ENCODE peak calls at places on chromosomes 7 and 10, in eight cellular contexts. Z, Y, X, B, A, J, L and K are unnamed samples.

GRCh38 chr7:43513236-43513635 is 69.7 kb upstream of the STK17A start:
- DNase-seq in J (no peak), B (no peak), Z (no peak), X (no peak), Y (no peak), A (no peak), L (no peak), K (peak; percentile 32)

GRCh38 chr7:1058821-1059199 is 14.5 kb downstream of the GPR146 start:
- DNase-seq in Z (no peak), B (no peak), X (no peak), J (no peak), L (no peak), A (no peak), Y (no peak), K (no peak)

GRCh38 chr7:105829681-105830322 is 46.6 kb downstream of the ATXN7L1 start:
- DNase-seq in J (no peak), X (no peak), A (no peak), Z (no peak), L (peak; percentile 40), Y (no peak), B (no peak), K (no peak)

GRCh38 chr7:12199363-12199762 is 11.7 kb upstream of the TMEM106B start:
- DNase-seq in X (peak; percentile 75), A (no peak), J (peak; percentile 38), Y (no peak), Z (peak; percentile 24), L (no peak), B (no peak), K (no peak)

GRCh38 chr10:61463035-61463909 is 10.1 kb upstream of the TMEM26 start:
- DNase-seq in J (no peak), Y (no peak), A (peak; percentile 69), L (peak; percentile 86), B (no peak), X (no peak), Z (no peak), K (no peak)

GRCh38 chr10:75546004-75546403 is 114.6 kb downstream of the LRMDA start:
- DNase-seq in Y (no peak), B (no peak), J (no peak), L (peak; percentile 19), Z (no peak), X (no peak), A (no peak), K (no peak)

GRCh38 chr7:116585392-116585791 is 60.6 kb downstream of the CAV1 start:
- DNase-seq in Z (no peak), Y (no peak), X (no peak), L (no peak), A (no peak), J (no peak), B (no peak), K (no peak)

GRCh38 chr10:31146496-31147219 is 115.0 kb upstream of the ZNF438 start:
- DNase-seq in Z (no peak), L (peak; percentile 81), B (no peak), J (peak; percentile 80), A (peak; percentile 87), X (peak; percentile 23), Y (no peak), K (no peak)

GRCh38 chr10:75469018-75469616 is 37.7 kb downstream of the LRMDA start:
- DNase-seq in Y (no peak), A (peak; percentile 97), L (peak; percentile 95), B (no peak), J (peak; percentile 38), X (no peak), Z (no peak), K (no peak)

GRCh38 chr7:3992841-3993240 is 689.3 kb upstream of the FOXK1 start:
- DNase-seq in Z (no peak), Y (no peak), X (no peak), L (no peak), A (no peak), J (no peak), B (no peak), K (no peak)

GRCh38 chr10:129545257-129545656 is 78.2 kb downstream of the MGMT start:
- DNase-seq in A (peak; percentile 27), X (no peak), Y (no peak), J (no peak), B (no peak), L (peak; percentile 57), Z (no peak), K (no peak)

GRCh38 chr10:85642082-85642420 is 724.5 kb downstream of the GRID1 start:
- DNase-seq in A (peak; percentile 38), Z (no peak), X (no peak), Y (no peak), L (peak; percentile 2), J (peak; percentile 50), B (no peak), K (no peak)

GRCh38 chr10:5014936-5015335 is 11.3 kb upstream of the AKR1C2 start:
- DNase-seq in Z (no peak), Y (no peak), X (no peak), A (no peak), B (no peak), L (peak; percentile 43), J (peak; percentile 44), K (no peak)

GRCh38 chr10:107915277-107915634 is 750.8 kb upstream of the SORCS1 start:
- DNase-seq in L (peak; percentile 32), J (no peak), B (no peak), X (peak; percentile 29), Z (no peak), A (peak; percentile 69), Y (no peak), K (no peak)

GRCh38 chr7:157116762-157117161 is 22.0 kb upstream of the UBE3C start:
- DNase-seq in B (no peak), J (no peak), L (no peak), A (no peak), Z (no peak), X (no peak), Y (no peak), K (no peak)

GRCh38 chr10:36534471-36535002 is 590.9 kb upstream of the ANKRD30A start:
- DNase-seq in J (no peak), Z (no peak), X (no peak), L (peak; percentile 62), Y (no peak), B (no peak), A (peak; percentile 79), K (no peak)

GRCh38 chr7:142581341-142581740 is 167.9 kb upstream of the PRSS1 start:
- DNase-seq in A (no peak), J (no peak), B (no peak), Z (no peak), L (peak; percentile 41), Y (no peak), X (no peak), K (no peak)

GRCh38 chr10:113020838-113021237 is 70.8 kb downstream of the TCF7L2 start:
- DNase-seq in A (no peak), Y (no peak), X (no peak), B (no peak), L (no peak), J (no peak), Z (no peak), K (no peak)

GRCh38 chr10:130167193-130167592 is 31.0 kb downstream of the GLRX3 start:
- DNase-seq in X (no peak), A (no peak), Y (no peak), B (no peak), L (no peak), Z (no peak), J (no peak), K (no peak)

GRCh38 chr7:115812796-115813195 is 217.8 kb downstream of the TFEC start:
- DNase-seq in Y (no peak), Z (no peak), L (no peak), X (no peak), B (no peak), A (no peak), J (no peak), K (no peak)

GRCh38 chr10:129626309-129626708 is 159.3 kb downstream of the MGMT start:
- DNase-seq in Z (peak; percentile 33), J (no peak), B (no peak), X (peak; percentile 35), L (no peak), Y (no peak), A (no peak), K (no peak)

GRCh38 chr10:77571490-77571889 is 66.1 kb downstream of the KCNMA1 start:
- DNase-seq in Z (peak; percentile 25), J (no peak), L (no peak), B (no peak), A (no peak), X (no peak), Y (no peak), K (no peak)

GRCh38 chr7:512541-513311 is 6.9 kb downstream of the PDGFA start:
- DNase-seq in Z (no peak), J (no peak), X (no peak), L (peak; percentile 21), B (no peak), Y (no peak), A (no peak), K (peak; percentile 41)

GRCh38 chr10:130771491-130771890 is 540.0 kb downstream of the TCERG1L start:
- DNase-seq in Z (no peak), A (no peak), Y (no peak), B (no peak), L (no peak), J (no peak), X (no peak), K (no peak)

GRCh38 chr7:28768577-28769147 is 189.5 kb downstream of the TRIL start:
- DNase-seq in Y (no peak), X (no peak), J (no peak), Z (no peak), A (peak; percentile 88), B (no peak), L (no peak), K (no peak)

GRCh38 chr10:86644412-86645110 is 9.8 kb upstream of the OPN4 start:
- DNase-seq in B (no peak), Y (no peak), X (no peak), L (no peak), A (peak; percentile 43), J (no peak), Z (no peak), K (no peak)

GRCh38 chr7:101436857-101437576 is 74.3 kb downstream of the COL26A1 start:
- DNase-seq in B (no peak), Z (peak; percentile 90), Y (no peak), A (no peak), J (no peak), X (peak; percentile 93), L (no peak), K (no peak)

GRCh38 chr10:111885919-111886318 is 297.6 kb downstream of the GPAM start:
- DNase-seq in A (no peak), Z (no peak), Y (no peak), X (no peak), J (no peak), L (no peak), B (no peak), K (no peak)

GRCh38 chr10:14184841-14185500 is 145.8 kb downstream of the FRMD4A start:
- DNase-seq in L (no peak), J (no peak), X (peak; percentile 68), A (no peak), Z (no peak), Y (peak; percentile 73), B (no peak), K (no peak)

GRCh38 chr7:480531-481218 is 39.0 kb downstream of the PDGFA start:
- DNase-seq in B (no peak), Y (no peak), L (peak; percentile 37), X (no peak), A (no peak), Z (peak; percentile 69), J (no peak), K (no peak)

GRCh38 chr7:37007319-37007718 is 283.0 kb upstream of the AOAH start:
- DNase-seq in L (no peak), B (no peak), A (no peak), Z (no peak), Y (no peak), J (no peak), X (peak; percentile 44), K (no peak)

GRCh38 chr10:113849946-113850345 is 3.9 kb downstream of the DCLRE1A start:
- DNase-seq in X (no peak), A (no peak), J (no peak), L (no peak), B (no peak), Z (no peak), Y (no peak), K (no peak)

GRCh38 chr7:22142593-22142992 is 196.9 kb upstream of the CDCA7L start:
- DNase-seq in B (no peak), A (no peak), Y (no peak), J (no peak), X (no peak), Z (no peak), L (no peak), K (no peak)

GRCh38 chr10:132847416-132847777 is 61.5 kb upstream of the NKX6-2 start:
- DNase-seq in Y (no peak), X (no peak), B (no peak), J (no peak), L (no peak), Z (no peak), A (no peak), K (no peak)